ENCODE peak calls at places on chromosomes 16 and 17, in six cellular contexts. B is NCI-H1105 treated with DMSO at 0.1 percent for 48 hours, Y is heart left ventricle, Z is RPMI8226, P is HT-29, Q is NCI-H1930. T is an unnamed sample.

GRCh38 chr16:9534759-9535158 is 443.3 kb downstream of the HAPSTR1 start:
- DNase-seq in B (no peak), Y (no peak), Z (no peak), P (no peak), Q (no peak), T (no peak)

GRCh38 chr17:82384051-82384729 is 12.6 kb downstream of the UTS2R start:
- DNase-seq in B (peak; percentile 17), Y (no peak), Z (peak; percentile 67), P (no peak), Q (no peak), T (no peak)

GRCh38 chr16:79929260-79929977 is 328.9 kb upstream of the MAF start:
- DNase-seq in B (no peak), Y (no peak), Z (no peak), P (no peak), Q (no peak), T (no peak)

GRCh38 chr16:85969591-85969990 is 70.6 kb downstream of the IRF8 start:
- DNase-seq in B (no peak), Y (no peak), Z (no peak), P (no peak), Q (no peak), T (no peak)

GRCh38 chr17:35080536-35080935 is 17.0 kb upstream of the RFFL start:
- DNase-seq in B (no peak), Y (no peak), Z (peak; percentile 52), P (no peak), Q (no peak), T (no peak)

GRCh38 chr17:35731239-35731931 is at the start of gene RASL10B:
- DNase-seq in B (peak; percentile 18), Y (peak; percentile 75), Z (peak; percentile 78), P (peak; percentile 52), Q (peak; percentile 31), T (no peak)

GRCh38 chr16:4097826-4098240 is 18.4 kb downstream of the ADCY9 start:
- DNase-seq in B (no peak), Y (no peak), Z (no peak), P (no peak), Q (no peak), T (no peak)

GRCh38 chr16:67883872-67884261 is 818 bp upstream of the NRN1L start:
- DNase-seq in B (peak; percentile 20), Y (peak; percentile 80), Z (peak; percentile 73), P (peak; percentile 77), Q (no peak), T (no peak)

GRCh38 chr16:81647527-81647926 is 131.6 kb upstream of the PLCG2 start:
- DNase-seq in B (no peak), Y (no peak), Z (no peak), P (no peak), Q (no peak), T (no peak)

GRCh38 chr17:46061435-46061834 is 62.4 kb downstream of the STH start:
- DNase-seq in B (peak; percentile 36), Y (no peak), Z (no peak), P (peak; percentile 34), Q (no peak), T (no peak)

GRCh38 chr16:85891033-85891775 is 7.8 kb upstream of the IRF8 start:
- DNase-seq in B (peak; percentile 75), Y (no peak), Z (peak; percentile 34), P (no peak), Q (no peak), T (no peak)

T was measured in NCI-H1417 treated with DMSO at 0.1 percent for 48 hours.